ENCODE peak calls at places on chromosome 7, in six cellular contexts. One of them, this sample, is unnamed. For H3K27me3 and H3K36me3, the result is how much of the 10 kb centered on the place peaks cover.

GRCh38 chr7:117901089-117901797 is 28.0 kb upstream of the CTTNBP2 start:
- DNase-seq in heart left ventricle: no peak
- DNase-seq in thoracic aorta: no peak
- DNase-seq in lung: no peak
- DNase-seq in left lung: no peak
- DNase-seq in mammary epithelial cell: no peak
- DNase-seq in this sample: no peak

GRCh38 chr7:101278461-101279292 is 33.8 kb upstream of the FIS1 start:
- DNase-seq in heart left ventricle: no peak
- DNase-seq in thoracic aorta: no peak
- DNase-seq in lung: no peak
- DNase-seq in left lung: no peak
- DNase-seq in mammary epithelial cell: no peak
- DNase-seq in this sample: no peak

GRCh38 chr7:84612976-84613375 is 418.4 kb upstream of the SEMA3A start:
- DNase-seq in heart left ventricle: no peak
- DNase-seq in lung: no peak
- DNase-seq in left lung: no peak
- DNase-seq in thoracic aorta: no peak
- DNase-seq in mammary epithelial cell: no peak
- DNase-seq in this sample: no peak

GRCh38 chr7:139855498-139856270 is 26.6 kb downstream of the TBXAS1 start:
- DNase-seq in left lung: peak
- DNase-seq in mammary epithelial cell: no peak
- DNase-seq in thoracic aorta: no peak
- DNase-seq in lung: peak
- DNase-seq in heart left ventricle: no peak
- DNase-seq in this sample: no peak

GRCh38 chr7:13879994-13880686 is 109.3 kb downstream of the ETV1 start:
- DNase-seq in mammary epithelial cell: peak
- DNase-seq in left lung: no peak
- DNase-seq in thoracic aorta: no peak
- DNase-seq in heart left ventricle: no peak
- DNase-seq in lung: no peak
- DNase-seq in this sample: no peak

GRCh38 chr7:38229386-38229785 is 44.0 kb downstream of the TARP start:
- DNase-seq in lung: no peak
- DNase-seq in heart left ventricle: no peak
- DNase-seq in thoracic aorta: no peak
- DNase-seq in mammary epithelial cell: no peak
- DNase-seq in left lung: no peak
- DNase-seq in this sample: no peak

GRCh38 chr7:94223375-94224084 is 171.2 kb upstream of the COL1A2 start:
- DNase-seq in thoracic aorta: no peak
- DNase-seq in left lung: no peak
- DNase-seq in heart left ventricle: no peak
- DNase-seq in lung: no peak
- DNase-seq in mammary epithelial cell: peak
- DNase-seq in this sample: no peak

GRCh38 chr7:111107989-111108388 is 17.1 kb downstream of the LRRN3 start:
- DNase-seq in left lung: no peak
- DNase-seq in mammary epithelial cell: no peak
- DNase-seq in thoracic aorta: no peak
- DNase-seq in lung: no peak
- DNase-seq in heart left ventricle: no peak
- DNase-seq in this sample: no peak

GRCh38 chr7:80618105-80618504 is 20.3 kb upstream of the CD36 start:
- DNase-seq in lung: no peak
- DNase-seq in mammary epithelial cell: no peak
- DNase-seq in thoracic aorta: no peak
- DNase-seq in heart left ventricle: no peak
- DNase-seq in left lung: no peak
- DNase-seq in this sample: no peak

GRCh38 chr7:70042533-70042932 is 444.3 kb downstream of the AUTS2 start:
- DNase-seq in mammary epithelial cell: peak
- DNase-seq in heart left ventricle: no peak
- DNase-seq in left lung: no peak
- DNase-seq in thoracic aorta: no peak
- DNase-seq in lung: no peak
- DNase-seq in this sample: no peak

GRCh38 chr7:122070062-122070461 is 74.0 kb downstream of the AASS start:
- DNase-seq in mammary epithelial cell: no peak
- DNase-seq in heart left ventricle: no peak
- DNase-seq in thoracic aorta: no peak
- DNase-seq in left lung: no peak
- DNase-seq in lung: no peak
- DNase-seq in this sample: no peak

GRCh38 chr7:138741453-138741735 is 40.2 kb upstream of the SVOPL start:
- DNase-seq in thoracic aorta: no peak
- DNase-seq in mammary epithelial cell: no peak
- DNase-seq in left lung: no peak
- DNase-seq in heart left ventricle: no peak
- DNase-seq in lung: no peak
- DNase-seq in this sample: no peak

GRCh38 chr7:100949227-100949930 is at the start of gene MUC3A:
- DNase-seq in heart left ventricle: no peak
- DNase-seq in thoracic aorta: no peak
- DNase-seq in left lung: no peak
- DNase-seq in lung: no peak
- DNase-seq in mammary epithelial cell: no peak
- DNase-seq in this sample: no peak

GRCh38 chr7:79034733-79035132 is 418.7 kb downstream of the MAGI2 start:
- DNase-seq in heart left ventricle: no peak
- DNase-seq in mammary epithelial cell: no peak
- DNase-seq in left lung: no peak
- DNase-seq in lung: no peak
- DNase-seq in thoracic aorta: no peak
- DNase-seq in this sample: no peak

GRCh38 chr7:150401861-150402631 is 22.9 kb downstream of the ZNF775 start:
- DNase-seq in left lung: no peak
- DNase-seq in heart left ventricle: peak
- DNase-seq in thoracic aorta: no peak
- DNase-seq in lung: no peak
- DNase-seq in mammary epithelial cell: no peak
- DNase-seq in this sample: no peak

GRCh38 chr7:101066858-101067227 is 18.4 kb upstream of the TRIM56 start:
- DNase-seq in thoracic aorta: no peak
- DNase-seq in heart left ventricle: no peak
- DNase-seq in lung: no peak
- DNase-seq in mammary epithelial cell: no peak
- DNase-seq in left lung: no peak
- DNase-seq in this sample: no peak

GRCh38 chr7:137081694-137082093 is 213.2 kb downstream of the CHRM2 start:
- DNase-seq in left lung: no peak
- DNase-seq in mammary epithelial cell: peak
- DNase-seq in lung: peak
- DNase-seq in heart left ventricle: no peak
- DNase-seq in thoracic aorta: no peak
- DNase-seq in this sample: no peak

GRCh38 chr7:39504963-39505362 is 61.2 kb upstream of the YAE1 start:
- DNase-seq in heart left ventricle: no peak
- DNase-seq in thoracic aorta: no peak
- DNase-seq in mammary epithelial cell: peak
- DNase-seq in left lung: no peak
- DNase-seq in lung: no peak
- DNase-seq in this sample: no peak

GRCh38 chr7:148402159-148402558 is 188.4 kb upstream of the C7orf33 start:
- DNase-seq in thoracic aorta: no peak
- DNase-seq in heart left ventricle: no peak
- DNase-seq in left lung: no peak
- DNase-seq in lung: no peak
- DNase-seq in mammary epithelial cell: peak
- DNase-seq in this sample: no peak

GRCh38 chr7:116316838-116317612 is 106.7 kb downstream of the TES start:
- DNase-seq in left lung: peak
- DNase-seq in mammary epithelial cell: peak
- DNase-seq in lung: peak
- DNase-seq in heart left ventricle: peak
- DNase-seq in thoracic aorta: peak
- DNase-seq in this sample: no peak

GRCh38 chr7:146661435-146661834 is 544.8 kb downstream of the CNTNAP2 start:
- DNase-seq in thoracic aorta: no peak
- DNase-seq in mammary epithelial cell: no peak
- DNase-seq in lung: no peak
- DNase-seq in heart left ventricle: no peak
- DNase-seq in left lung: no peak
- DNase-seq in this sample: no peak

GRCh38 chr7:135253851-135254815 is 20.5 kb downstream of the STRA8 start:
- DNase-seq in left lung: peak
- DNase-seq in mammary epithelial cell: peak
- DNase-seq in heart left ventricle: peak
- DNase-seq in thoracic aorta: peak
- DNase-seq in lung: peak
- DNase-seq in this sample: no peak

GRCh38 chr7:117127585-117128168 is 174.4 kb downstream of the ST7 start:
- DNase-seq in left lung: no peak
- DNase-seq in lung: peak
- DNase-seq in thoracic aorta: no peak
- DNase-seq in heart left ventricle: no peak
- DNase-seq in mammary epithelial cell: peak
- DNase-seq in this sample: peak

GRCh38 chr7:165661-166369 is 26.6 kb upstream of the FAM20C start:
- DNase-seq in heart left ventricle: peak
- DNase-seq in lung: no peak
- DNase-seq in thoracic aorta: no peak
- DNase-seq in left lung: peak
- DNase-seq in mammary epithelial cell: no peak
- DNase-seq in this sample: no peak

DNA sequence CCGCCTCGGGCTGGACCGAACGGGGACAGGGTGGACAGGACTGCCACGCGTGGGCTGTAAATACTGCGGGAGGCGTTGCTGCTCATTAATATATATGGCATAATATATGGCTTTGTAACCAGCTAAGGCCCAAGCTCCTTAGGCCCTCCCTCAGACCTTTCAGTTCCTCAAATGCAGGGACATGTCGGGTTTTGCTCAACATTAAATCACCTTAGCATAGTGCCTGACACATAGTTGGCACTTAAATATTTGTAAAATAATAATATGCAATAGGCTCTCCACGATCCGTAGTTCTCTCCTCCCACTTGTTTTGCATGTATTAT is 419 bp upstream of the TMEM168 start:
- DNase-seq in left lung: no peak
- DNase-seq in thoracic aorta: no peak
- DNase-seq in lung: no peak
- DNase-seq in heart left ventricle: no peak
- DNase-seq in mammary epithelial cell: no peak
- DNase-seq in this sample: no peak
- H3K27ac ChIP-seq in left lung: peak
- H3K27ac ChIP-seq in thoracic aorta: peak
- H3K27ac ChIP-seq in lung: peak
- H3K27ac ChIP-seq in heart left ventricle: no peak
- H3K27ac ChIP-seq in mammary epithelial cell: peak
- H3K27ac ChIP-seq in this sample: peak

DNA sequence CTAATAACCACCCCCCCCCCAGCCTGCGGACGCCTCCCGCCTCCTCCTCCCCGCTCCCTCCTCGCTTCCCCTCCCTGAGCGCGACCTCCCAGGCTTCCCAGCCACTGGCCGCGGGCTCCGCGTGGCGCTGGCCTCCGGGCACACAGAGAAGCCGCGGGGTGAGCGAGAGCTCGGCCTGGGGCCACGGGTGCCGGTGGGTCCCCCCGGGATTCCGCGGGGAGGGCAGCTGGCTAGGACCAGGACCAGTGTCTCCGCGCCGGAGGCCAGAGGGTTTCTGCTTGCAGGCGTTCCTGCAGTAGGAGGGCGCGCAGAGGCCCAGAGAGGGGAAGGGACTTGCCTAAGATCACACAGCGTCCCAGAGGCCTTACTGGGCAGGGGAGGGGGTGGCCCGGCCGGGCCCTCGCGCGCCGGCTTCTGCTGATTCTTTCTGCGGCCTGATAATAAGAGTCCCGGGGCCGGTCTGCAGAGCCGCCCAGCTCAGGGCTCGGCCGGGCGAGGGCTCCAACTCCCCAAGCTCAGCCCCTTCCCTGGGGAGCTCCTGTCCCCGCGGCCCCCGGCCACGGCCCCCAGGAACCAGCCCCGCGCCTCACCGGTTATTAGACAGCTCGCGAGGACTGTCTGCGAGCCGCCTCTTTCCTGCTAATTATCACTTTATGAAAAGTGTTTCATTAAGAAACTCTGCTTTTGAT is 10.1 kb downstream of the UNCX start:
- DNase-seq in thoracic aorta: no peak
- DNase-seq in heart left ventricle: peak
- DNase-seq in mammary epithelial cell: no peak
- DNase-seq in lung: no peak
- DNase-seq in left lung: no peak
- DNase-seq in this sample: no peak
- H3K27me3 ChIP-seq in thoracic aorta: under half
- H3K27me3 ChIP-seq in heart left ventricle: half or more
- H3K27me3 ChIP-seq in mammary epithelial cell: half or more
- H3K27me3 ChIP-seq in lung: under half
- H3K27me3 ChIP-seq in left lung: half or more
- H3K27me3 ChIP-seq in this sample: under half

GRCh38 chr7:28823582-28823981 is 134.5 kb downstream of the TRIL start:
- DNase-seq in heart left ventricle: no peak
- DNase-seq in mammary epithelial cell: no peak
- DNase-seq in thoracic aorta: no peak
- DNase-seq in lung: no peak
- DNase-seq in left lung: no peak
- DNase-seq in this sample: no peak

GRCh38 chr7:28815369-28815927 is 142.7 kb downstream of the TRIL start:
- DNase-seq in left lung: no peak
- DNase-seq in thoracic aorta: no peak
- DNase-seq in mammary epithelial cell: no peak
- DNase-seq in heart left ventricle: no peak
- DNase-seq in lung: no peak
- DNase-seq in this sample: no peak

GRCh38 chr7:28815928-28816373 is 142.2 kb downstream of the TRIL start:
- DNase-seq in thoracic aorta: no peak
- DNase-seq in mammary epithelial cell: no peak
- DNase-seq in lung: no peak
- DNase-seq in left lung: no peak
- DNase-seq in heart left ventricle: no peak
- DNase-seq in this sample: no peak

GRCh38 chr7:28813238-28813962 is 144.7 kb downstream of the TRIL start:
- DNase-seq in heart left ventricle: no peak
- DNase-seq in thoracic aorta: no peak
- DNase-seq in lung: no peak
- DNase-seq in left lung: no peak
- DNase-seq in mammary epithelial cell: no peak
- DNase-seq in this sample: no peak

DNA sequence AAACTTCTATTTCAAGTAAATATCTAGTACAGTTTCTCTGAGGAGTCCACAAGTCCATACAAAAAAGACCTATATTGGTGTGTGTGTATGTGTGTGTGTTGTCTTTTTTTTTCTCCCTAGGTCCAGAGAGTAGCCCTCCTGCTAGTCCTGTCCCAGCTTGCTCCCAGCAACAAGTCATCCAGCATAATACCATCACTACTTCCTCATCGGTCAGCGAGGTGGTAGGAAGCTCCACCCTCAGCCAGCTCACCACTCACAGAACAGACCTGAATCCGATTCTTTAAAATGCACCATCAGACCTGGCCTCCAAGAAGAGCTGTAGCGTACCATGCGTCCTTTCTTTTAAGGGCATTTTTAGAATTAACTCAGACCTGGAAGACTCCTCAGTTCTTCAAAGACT is 139.1 kb downstream of the TRIL start:
- DNase-seq in lung: no peak
- DNase-seq in heart left ventricle: no peak
- DNase-seq in mammary epithelial cell: peak
- DNase-seq in thoracic aorta: no peak
- DNase-seq in left lung: no peak
- DNase-seq in this sample: no peak
- H3K36me3 ChIP-seq in lung: under half
- H3K36me3 ChIP-seq in heart left ventricle: under half
- H3K36me3 ChIP-seq in mammary epithelial cell: under half
- H3K36me3 ChIP-seq in thoracic aorta: under half
- H3K36me3 ChIP-seq in left lung: under half
- H3K36me3 ChIP-seq in this sample: under half

GRCh38 chr7:29684787-29685650 is 121.3 kb upstream of the WIPF3 start:
- DNase-seq in mammary epithelial cell: peak
- DNase-seq in thoracic aorta: peak
- DNase-seq in left lung: peak
- DNase-seq in lung: peak
- DNase-seq in heart left ventricle: peak
- DNase-seq in this sample: peak
- H3K27ac ChIP-seq in mammary epithelial cell: peak
- H3K27ac ChIP-seq in thoracic aorta: peak
- H3K27ac ChIP-seq in left lung: peak
- H3K27ac ChIP-seq in lung: peak
- H3K27ac ChIP-seq in heart left ventricle: peak
- H3K27ac ChIP-seq in this sample: peak